ENCODE peak calls at places on chromosomes 2 and 18, in four cellular contexts. X is PC-3, L is cardiac muscle cell, D is NCI-H510A. S is an unnamed sample.

GRCh38 chr18:26415041-26415440 is 133.3 kb downstream of the KCTD1 start:
- DNase-seq in X (no peak), D (no peak), L (no peak), S (no peak)

GRCh38 chr2:3584076-3584475 is 9.0 kb downstream of the RPS7 start:
- DNase-seq in X (no peak), D (no peak), L (no peak), S (no peak)

GRCh38 chr2:113886479-113887383 is 3.2 kb upstream of the ACTR3 start:
- DNase-seq in D (no peak), X (peak; percentile 93), L (peak; percentile 83), S (peak; percentile 24)

GRCh38 chr2:237694423-237695194 is 67.2 kb downstream of the LRRFIP1 start:
- DNase-seq in L (no peak), X (no peak), D (no peak), S (no peak)

GRCh38 chr2:132550945-132551344 is 119.1 kb downstream of the LYPD1 start:
- DNase-seq in L (peak; percentile 4), D (no peak), X (no peak), S (no peak)

GRCh38 chr2:25615920-25616319 is 57.5 kb downstream of the DTNB start:
- DNase-seq in L (no peak), X (no peak), D (no peak), S (no peak)

GRCh38 chr2:9378433-9379371 is 44.6 kb downstream of the ITGB1BP1 start:
- DNase-seq in D (no peak), L (peak; percentile 87), X (peak; percentile 72), S (peak; percentile 64)

GRCh38 chr18:11512096-11513030 is 97.0 kb upstream of the SLC35G4 start:
- DNase-seq in L (peak; percentile 24), X (peak; percentile 23), D (no peak), S (peak; percentile 36)